ENCODE peak calls at places on chromosomes 3 and 15, in four cellular contexts. One of them, this sample, is unnamed.

GRCh38 chr3:44680921-44681455 is 31.5 kb upstream of the ZNF502 start:
- DNase-seq in brain microvascular endothelial cell: no peak
- DNase-seq in activated CD4-positive, alpha-beta T cell treated with anti-CD3 and anti-CD28 coated beads for 1 hour: no peak
- DNase-seq in body of pancreas: no peak
- DNase-seq in this sample: no peak

GRCh38 chr3:101189786-101190185 is 130.6 kb downstream of the IMPG2 start:
- DNase-seq in brain microvascular endothelial cell: peak; percentile 46
- DNase-seq in activated CD4-positive, alpha-beta T cell treated with anti-CD3 and anti-CD28 coated beads for 1 hour: no peak
- DNase-seq in body of pancreas: no peak
- DNase-seq in this sample: no peak

GRCh38 chr15:80234883-80235282 is 17.1 kb downstream of the CTXND1 start:
- DNase-seq in brain microvascular endothelial cell: no peak
- DNase-seq in activated CD4-positive, alpha-beta T cell treated with anti-CD3 and anti-CD28 coated beads for 1 hour: no peak
- DNase-seq in body of pancreas: peak; percentile 48
- DNase-seq in this sample: peak; percentile 61

GRCh38 chr15:47513496-47513895 is 203.8 kb upstream of the SEMA6D start:
- DNase-seq in brain microvascular endothelial cell: peak; percentile 84
- DNase-seq in activated CD4-positive, alpha-beta T cell treated with anti-CD3 and anti-CD28 coated beads for 1 hour: no peak
- DNase-seq in body of pancreas: no peak
- DNase-seq in this sample: no peak

GRCh38 chr15:89492111-89492641 is 4.2 kb downstream of the RHCG start:
- DNase-seq in brain microvascular endothelial cell: no peak
- DNase-seq in activated CD4-positive, alpha-beta T cell treated with anti-CD3 and anti-CD28 coated beads for 1 hour: no peak
- DNase-seq in body of pancreas: no peak
- DNase-seq in this sample: peak; percentile 29

GRCh38 chr3:179760944-179761343 is 108.1 kb downstream of the USP13 start:
- DNase-seq in brain microvascular endothelial cell: peak; percentile 85
- DNase-seq in activated CD4-positive, alpha-beta T cell treated with anti-CD3 and anti-CD28 coated beads for 1 hour: no peak
- DNase-seq in body of pancreas: no peak
- DNase-seq in this sample: no peak

GRCh38 chr3:52531636-52532516 is 1.8 kb downstream of the NT5DC2 start:
- DNase-seq in brain microvascular endothelial cell: no peak
- DNase-seq in activated CD4-positive, alpha-beta T cell treated with anti-CD3 and anti-CD28 coated beads for 1 hour: no peak
- DNase-seq in body of pancreas: no peak
- DNase-seq in this sample: no peak

GRCh38 chr3:188202358-188203138 is 48.6 kb downstream of the LPP start:
- DNase-seq in brain microvascular endothelial cell: no peak
- DNase-seq in activated CD4-positive, alpha-beta T cell treated with anti-CD3 and anti-CD28 coated beads for 1 hour: no peak
- DNase-seq in body of pancreas: peak; percentile 19
- DNase-seq in this sample: no peak

GRCh38 chr15:79084308-79084968 is 6.1 kb downstream of the RASGRF1 start:
- DNase-seq in brain microvascular endothelial cell: no peak
- DNase-seq in activated CD4-positive, alpha-beta T cell treated with anti-CD3 and anti-CD28 coated beads for 1 hour: no peak
- DNase-seq in body of pancreas: peak; percentile 48
- DNase-seq in this sample: no peak

GRCh38 chr15:91908401-91908800 is 54.9 kb downstream of the SLCO3A1 start:
- DNase-seq in brain microvascular endothelial cell: no peak
- DNase-seq in activated CD4-positive, alpha-beta T cell treated with anti-CD3 and anti-CD28 coated beads for 1 hour: no peak
- DNase-seq in body of pancreas: no peak
- DNase-seq in this sample: no peak

GRCh38 chr15:67542462-67543347 is at the start of gene MAP2K5:
- DNase-seq in brain microvascular endothelial cell: peak; percentile 52
- DNase-seq in activated CD4-positive, alpha-beta T cell treated with anti-CD3 and anti-CD28 coated beads for 1 hour: peak; percentile 72
- DNase-seq in body of pancreas: peak; percentile 89
- DNase-seq in this sample: peak; percentile 75

GRCh38 chr15:61415617-61416120 is 186.6 kb upstream of the RORA start:
- DNase-seq in brain microvascular endothelial cell: no peak
- DNase-seq in activated CD4-positive, alpha-beta T cell treated with anti-CD3 and anti-CD28 coated beads for 1 hour: no peak
- DNase-seq in body of pancreas: no peak
- DNase-seq in this sample: no peak

GRCh38 chr3:111846717-111847116 is 12.3 kb upstream of the PHLDB2 start:
- DNase-seq in brain microvascular endothelial cell: peak; percentile 67
- DNase-seq in activated CD4-positive, alpha-beta T cell treated with anti-CD3 and anti-CD28 coated beads for 1 hour: no peak
- DNase-seq in body of pancreas: no peak
- DNase-seq in this sample: no peak

GRCh38 chr15:93341164-93341563 is 252.2 kb upstream of the RGMA start:
- DNase-seq in brain microvascular endothelial cell: no peak
- DNase-seq in activated CD4-positive, alpha-beta T cell treated with anti-CD3 and anti-CD28 coated beads for 1 hour: no peak
- DNase-seq in body of pancreas: no peak
- DNase-seq in this sample: no peak

GRCh38 chr15:60774829-60775228 is 295.9 kb upstream of the ICE2 start:
- DNase-seq in brain microvascular endothelial cell: no peak
- DNase-seq in activated CD4-positive, alpha-beta T cell treated with anti-CD3 and anti-CD28 coated beads for 1 hour: no peak
- DNase-seq in body of pancreas: no peak
- DNase-seq in this sample: no peak

GRCh38 chr3:65963787-65964707 is 74.7 kb downstream of the MAGI1 start:
- DNase-seq in brain microvascular endothelial cell: peak; percentile 81
- DNase-seq in activated CD4-positive, alpha-beta T cell treated with anti-CD3 and anti-CD28 coated beads for 1 hour: no peak
- DNase-seq in body of pancreas: no peak
- DNase-seq in this sample: peak; percentile 61

GRCh38 chr15:94856267-94856854 is 625.0 kb downstream of the MCTP2 start:
- DNase-seq in brain microvascular endothelial cell: no peak
- DNase-seq in activated CD4-positive, alpha-beta T cell treated with anti-CD3 and anti-CD28 coated beads for 1 hour: no peak
- DNase-seq in body of pancreas: no peak
- DNase-seq in this sample: no peak

GRCh38 chr3:188326968-188327367 is 173.0 kb downstream of the LPP start:
- DNase-seq in brain microvascular endothelial cell: no peak
- DNase-seq in activated CD4-positive, alpha-beta T cell treated with anti-CD3 and anti-CD28 coated beads for 1 hour: no peak
- DNase-seq in body of pancreas: no peak
- DNase-seq in this sample: no peak

GRCh38 chr3:130692455-130692854 is 54.2 kb downstream of the PIK3R4 start:
- DNase-seq in brain microvascular endothelial cell: no peak
- DNase-seq in activated CD4-positive, alpha-beta T cell treated with anti-CD3 and anti-CD28 coated beads for 1 hour: no peak
- DNase-seq in body of pancreas: no peak
- DNase-seq in this sample: no peak

GRCh38 chr3:98962189-98962930 is 60.9 kb upstream of the DCBLD2 start:
- DNase-seq in brain microvascular endothelial cell: peak; percentile 94
- DNase-seq in activated CD4-positive, alpha-beta T cell treated with anti-CD3 and anti-CD28 coated beads for 1 hour: no peak
- DNase-seq in body of pancreas: no peak
- DNase-seq in this sample: peak; percentile 76

GRCh38 chr3:72343078-72343477 is 505.2 kb downstream of the SHQ1 start:
- DNase-seq in brain microvascular endothelial cell: peak; percentile 26
- DNase-seq in activated CD4-positive, alpha-beta T cell treated with anti-CD3 and anti-CD28 coated beads for 1 hour: no peak
- DNase-seq in body of pancreas: no peak
- DNase-seq in this sample: no peak

GRCh38 chr15:34239151-34239761 is 14.4 kb downstream of the EMC4 start:
- DNase-seq in brain microvascular endothelial cell: peak; percentile 84
- DNase-seq in activated CD4-positive, alpha-beta T cell treated with anti-CD3 and anti-CD28 coated beads for 1 hour: no peak
- DNase-seq in body of pancreas: no peak
- DNase-seq in this sample: no peak

GRCh38 chr3:165642761-165643432 is 194.3 kb downstream of the BCHE start:
- DNase-seq in brain microvascular endothelial cell: peak; percentile 97
- DNase-seq in activated CD4-positive, alpha-beta T cell treated with anti-CD3 and anti-CD28 coated beads for 1 hour: no peak
- DNase-seq in body of pancreas: peak; percentile 65
- DNase-seq in this sample: peak; percentile 97

GRCh38 chr3:194075802-194076460 is 60.0 kb upstream of the HES1 start:
- DNase-seq in brain microvascular endothelial cell: no peak
- DNase-seq in activated CD4-positive, alpha-beta T cell treated with anti-CD3 and anti-CD28 coated beads for 1 hour: no peak
- DNase-seq in body of pancreas: peak; percentile 40
- DNase-seq in this sample: peak; percentile 76

GRCh38 chr15:80991446-80991845 is 1.8 kb upstream of the MESD start:
- DNase-seq in brain microvascular endothelial cell: no peak
- DNase-seq in activated CD4-positive, alpha-beta T cell treated with anti-CD3 and anti-CD28 coated beads for 1 hour: no peak
- DNase-seq in body of pancreas: peak; percentile 75
- DNase-seq in this sample: no peak

GRCh38 chr3:158801200-158801599 is 654 bp upstream of the MFSD1 start:
- DNase-seq in brain microvascular endothelial cell: no peak
- DNase-seq in activated CD4-positive, alpha-beta T cell treated with anti-CD3 and anti-CD28 coated beads for 1 hour: no peak
- DNase-seq in body of pancreas: peak; percentile 10
- DNase-seq in this sample: peak; percentile 24

GRCh38 chr3:60325610-60326181 is 925.6 kb downstream of the FHIT start:
- DNase-seq in brain microvascular endothelial cell: no peak
- DNase-seq in activated CD4-positive, alpha-beta T cell treated with anti-CD3 and anti-CD28 coated beads for 1 hour: no peak
- DNase-seq in body of pancreas: no peak
- DNase-seq in this sample: no peak

GRCh38 chr15:73334086-73334485 is 34.7 kb downstream of the HCN4 start:
- DNase-seq in brain microvascular endothelial cell: no peak
- DNase-seq in activated CD4-positive, alpha-beta T cell treated with anti-CD3 and anti-CD28 coated beads for 1 hour: no peak
- DNase-seq in body of pancreas: no peak
- DNase-seq in this sample: no peak

This sample was measured in HT-29.